ENCODE peak calls at places on chromosomes 12 and 14, in seven cellular contexts. V is IMR-90, O is neuronal stem cell, L is mesenchymal stem cell, Z is H9, S is H1, I is trophoblast cell. U is an unnamed sample.

GRCh38 chr12:52980096-52980694 is 26.1 kb upstream of the EIF4B start:
- DNase-seq in L (no peak), O (no peak), Z (no peak), S (no peak), V (no peak), I (no peak), U (peak; percentile 69)

GRCh38 chr14:73888971-73889370 is 2.3 kb downstream of the ZNF410 start:
- DNase-seq in L (peak; percentile 32), O (no peak), I (peak; percentile 64), S (no peak), V (peak; percentile 28), Z (no peak), U (no peak)

GRCh38 chr12:27823038-27823437 is 43.0 kb upstream of the MANSC4 start:
- DNase-seq in S (no peak), I (no peak), V (no peak), O (no peak), Z (no peak), L (no peak), U (no peak)

GRCh38 chr12:40801861-40802260 is 109.6 kb downstream of the CNTN1 start:
- DNase-seq in Z (no peak), V (no peak), I (no peak), O (no peak), L (no peak), S (no peak), U (no peak)

GRCh38 chr14:29941401-29941800 is 13.8 kb upstream of the PRKD1 start:
- DNase-seq in I (no peak), Z (peak; percentile 61), S (no peak), L (no peak), O (no peak), V (no peak), U (peak; percentile 87)

GRCh38 chr12:81759215-81759991 is at the start of gene PPFIA2:
- DNase-seq in Z (peak; percentile 81), V (peak; percentile 4), L (peak; percentile 27), S (peak; percentile 29), O (peak; percentile 27), I (no peak), U (peak; percentile 70)

GRCh38 chr14:102586420-102587119 is 5.9 kb upstream of the RCOR1 start:
- DNase-seq in O (no peak), I (no peak), L (peak; percentile 37), V (peak; percentile 73), Z (no peak), S (no peak), U (no peak)

GRCh38 chr12:132710422-132711168 is at the start of gene PGAM5:
- DNase-seq in I (peak; percentile 85), Z (peak; percentile 75), L (peak; percentile 79), O (peak; percentile 75), V (peak; percentile 70), S (peak; percentile 23), U (peak; percentile 87)

GRCh38 chr12:120404271-120404670 is 33.6 kb upstream of the COX6A1 start:
- DNase-seq in I (no peak), V (no peak), Z (no peak), S (no peak), O (no peak), L (no peak), U (no peak)

GRCh38 chr12:1282670-1283361 is 291.8 kb downstream of the ERC1 start:
- DNase-seq in L (no peak), Z (no peak), O (no peak), S (no peak), I (no peak), V (peak; percentile 31), U (no peak)

GRCh38 chr12:88495031-88495430 is 85.2 kb downstream of the KITLG start:
- DNase-seq in I (no peak), Z (no peak), V (no peak), O (no peak), S (no peak), L (no peak), U (no peak)

GRCh38 chr12:25155031-25155576 is 39.9 kb downstream of the DNAI7 start:
- DNase-seq in L (peak; percentile 59), S (no peak), Z (no peak), V (peak; percentile 87), I (no peak), O (peak; percentile 6), U (peak; percentile 34)

GRCh38 chr12:113359133-113359938 is 949 bp downstream of the PLBD2 start:
- DNase-seq in L (no peak), V (peak; percentile 14), S (no peak), Z (no peak), O (no peak), I (no peak), U (no peak)

GRCh38 chr12:106303202-106303820 is 778 bp downstream of the TCP11L2 start:
- DNase-seq in Z (peak; percentile 89), L (peak; percentile 85), V (peak; percentile 60), I (peak; percentile 59), O (peak; percentile 84), S (no peak), U (peak; percentile 93)

GRCh38 chr14:30638926-30639325 is 16.8 kb downstream of the SCFD1 start:
- DNase-seq in Z (no peak), S (no peak), V (no peak), L (no peak), O (no peak), I (peak; percentile 10), U (no peak)

GRCh38 chr12:110287986-110288385 is 6.9 kb downstream of the ATP2A2 start:
- DNase-seq in S (no peak), L (no peak), V (no peak), I (no peak), O (no peak), Z (no peak), U (no peak)

GRCh38 chr14:30550335-30550734 is 8.6 kb upstream of the G2E3 start:
- DNase-seq in S (no peak), O (no peak), Z (no peak), L (no peak), V (peak; percentile 67), I (no peak), U (no peak)

GRCh38 chr14:99672506-99673327 is 11.4 kb upstream of the CYP46A1 start:
- DNase-seq in S (no peak), V (no peak), I (no peak), O (no peak), L (no peak), Z (no peak), U (peak; percentile 53)

GRCh38 chr14:97266653-97267052 is 469.5 kb downstream of the VRK1 start:
- DNase-seq in O (no peak), I (no peak), Z (no peak), V (no peak), S (no peak), L (peak; percentile 2), U (peak; percentile 86)

GRCh38 chr14:92549096-92549852 is 35.7 kb downstream of the RIN3 start:
- DNase-seq in O (no peak), V (no peak), I (no peak), S (no peak), Z (no peak), L (no peak), U (no peak)

GRCh38 chr14:64210211-64210610 is 84.0 kb downstream of the ESR2 start:
- DNase-seq in L (no peak), S (no peak), V (no peak), Z (no peak), I (no peak), O (no peak), U (no peak)

GRCh38 chr12:33006106-33006505 is 109.5 kb upstream of the PKP2 start:
- DNase-seq in I (no peak), S (no peak), L (no peak), Z (no peak), O (no peak), V (no peak), U (no peak)
- H3K18ac ChIP-seq in I (no peak overlapping the region), S (no peak overlapping the region), L (no peak overlapping the region), Z (no peak overlapping the region), O (no peak overlapping the region), V (no peak overlapping the region), U (no peak overlapping the region)

GRCh38 chr12:48185181-48185919 is 1.9 kb downstream of the CCDC184 start:
- DNase-seq in L (peak; percentile 42), O (no peak), I (no peak), Z (peak; percentile 56), V (no peak), S (no peak), U (no peak)

GRCh38 chr12:48183091-48183875 is at the start of gene CCDC184:
- DNase-seq in O (peak; percentile 86), S (no peak), L (peak; percentile 91), I (no peak), V (peak; percentile 73), Z (peak; percentile 86), U (peak; percentile 92)

GRCh38 chr12:48182659-48183058 is 785 bp upstream of the CCDC184 start:
- DNase-seq in Z (no peak), S (no peak), V (no peak), L (no peak), I (no peak), O (no peak), U (no peak)

GRCh38 chr12:48183876-48184548 is 568 bp downstream of the CCDC184 start:
- DNase-seq in Z (no peak), L (no peak), I (no peak), V (no peak), S (no peak), O (no peak), U (peak; percentile 22)

DNA sequence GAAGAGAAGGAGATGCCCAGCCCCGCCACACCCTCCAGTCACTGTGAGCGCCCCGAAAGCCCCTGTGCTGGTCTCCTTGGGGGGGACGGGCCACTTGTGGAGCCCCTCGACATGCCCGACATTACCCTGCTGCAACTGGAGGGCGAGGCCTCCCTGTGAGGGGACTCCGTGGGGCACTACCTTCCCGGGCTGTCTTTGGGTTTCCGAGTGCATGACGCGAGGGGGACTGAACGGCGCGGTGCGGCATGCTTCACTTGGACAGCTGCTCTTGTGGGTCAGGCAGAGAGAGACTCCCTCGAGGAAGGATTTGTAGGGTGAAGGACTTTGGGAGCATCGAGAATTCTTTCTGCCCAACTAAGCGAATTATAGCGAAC is 1.1 kb downstream of the CCDC184 start:
- DNase-seq in V (no peak), S (no peak), L (no peak), I (no peak), O (no peak), Z (no peak), U (no peak)
- H3K4me2 ChIP-seq in V (peak overlapping the region; percentile 38), S (peak overlapping the region; percentile 94), L (no peak overlapping the region), I (peak overlapping the region; percentile 80), O (peak overlapping the region; percentile 85), Z (peak overlapping the region; percentile 54), U (peak overlapping the region; percentile 25)

DNA sequence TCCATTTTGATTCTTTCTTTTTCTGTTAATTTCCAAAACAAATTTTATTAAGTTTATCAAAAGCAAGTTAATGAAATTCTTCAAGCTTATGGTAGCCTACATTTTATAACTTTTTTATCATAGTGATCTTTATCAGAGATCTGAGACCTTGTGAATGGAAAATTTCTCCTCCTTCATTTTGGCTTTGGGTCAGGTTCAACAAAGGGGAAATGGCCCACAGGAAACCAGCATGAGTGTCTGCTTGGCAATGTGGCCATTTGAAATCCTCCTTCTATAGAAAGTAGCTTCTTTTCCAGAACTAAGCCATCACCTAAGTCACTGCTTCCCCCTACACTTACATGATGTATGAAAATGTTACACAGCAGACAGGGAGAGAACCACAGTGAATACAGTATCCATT is 1.6 kb downstream of the RHOJ start:
- DNase-seq in L (no peak), O (no peak), Z (no peak), V (peak; percentile 28), S (no peak), I (no peak), U (no peak)
- H3K9ac ChIP-seq in L (peak overlapping the region; percentile 97), O (no peak overlapping the region), Z (no peak overlapping the region), V (peak overlapping the region; percentile 84), S (no peak overlapping the region), I (no peak overlapping the region), U (no peak overlapping the region)

DNA sequence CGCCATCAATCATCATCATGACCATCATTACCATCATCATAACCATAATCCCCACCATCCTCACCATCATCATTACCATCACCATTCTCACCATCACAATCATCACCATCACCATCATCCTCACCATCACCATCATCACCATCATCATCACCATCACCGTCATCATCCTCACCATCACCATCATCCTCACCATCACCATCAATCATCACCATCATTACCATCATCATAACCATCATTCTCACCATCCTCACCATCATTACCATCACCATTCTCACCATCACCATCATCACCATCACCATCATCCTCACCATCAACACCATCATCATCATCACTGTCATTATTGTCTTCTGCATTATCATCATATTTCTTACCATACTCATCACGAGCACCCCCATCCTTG is 245.5 kb downstream of the ADGRD1 start:
- DNase-seq in Z (no peak), S (no peak), I (no peak), V (no peak), O (no peak), L (no peak), U (no peak)
- H3K18ac ChIP-seq in Z (no peak overlapping the region), S (no peak overlapping the region), I (no peak overlapping the region), V (no peak overlapping the region), O (no peak overlapping the region), L (no peak overlapping the region), U (no peak overlapping the region)

U was measured in mesendoderm.